ENCODE peak calls at places on chromosomes 2 and 18, in four cellular contexts. E is A549, D is heart right ventricle, K is PC-3. H is an unnamed sample.

GRCh38 chr2:218014706-218015685 is 12.2 kb upstream of the TNS1 start:
- DNase-seq in E (no peak), D (no peak), K (no peak), H (peak; percentile 35)

GRCh38 chr2:215711484-215712034 is 275.7 kb upstream of the FN1 start:
- DNase-seq in E (peak; percentile 48), D (peak; percentile 14), K (peak; percentile 95), H (peak; percentile 85)

GRCh38 chr18:64747803-64748202 is 598.9 kb upstream of the LINC00305 start:
- DNase-seq in E (no peak), D (no peak), K (no peak), H (no peak)

GRCh38 chr18:778194-779007 is 33.6 kb downstream of the YES1 start:
- DNase-seq in E (no peak), D (no peak), K (no peak), H (no peak)

GRCh38 chr18:58590231-58590630 is 38.7 kb downstream of the ALPK2 start:
- DNase-seq in E (no peak), D (no peak), K (no peak), H (peak; percentile 50)

GRCh38 chr18:62329676-62330454 is 4.8 kb downstream of the TNFRSF11A start:
- DNase-seq in E (no peak), D (peak; percentile 54), K (peak; percentile 95), H (peak; percentile 51)

GRCh38 chr2:47061989-47062678 is 93.0 kb downstream of the STPG4 start:
- DNase-seq in E (no peak), D (no peak), K (no peak), H (no peak)

GRCh38 chr2:117342415-117342814 is 472.1 kb upstream of the DDX18 start:
- DNase-seq in E (no peak), D (no peak), K (no peak), H (no peak)

GRCh38 chr2:1990724-1991123 is 246.4 kb upstream of the PXDN start:
- DNase-seq in E (peak; percentile 11), D (peak; percentile 62), K (no peak), H (no peak)

GRCh38 chr18:48892146-48892855 is 58.5 kb downstream of the SMAD7 start:
- DNase-seq in E (no peak), D (no peak), K (no peak), H (no peak)

DNA sequence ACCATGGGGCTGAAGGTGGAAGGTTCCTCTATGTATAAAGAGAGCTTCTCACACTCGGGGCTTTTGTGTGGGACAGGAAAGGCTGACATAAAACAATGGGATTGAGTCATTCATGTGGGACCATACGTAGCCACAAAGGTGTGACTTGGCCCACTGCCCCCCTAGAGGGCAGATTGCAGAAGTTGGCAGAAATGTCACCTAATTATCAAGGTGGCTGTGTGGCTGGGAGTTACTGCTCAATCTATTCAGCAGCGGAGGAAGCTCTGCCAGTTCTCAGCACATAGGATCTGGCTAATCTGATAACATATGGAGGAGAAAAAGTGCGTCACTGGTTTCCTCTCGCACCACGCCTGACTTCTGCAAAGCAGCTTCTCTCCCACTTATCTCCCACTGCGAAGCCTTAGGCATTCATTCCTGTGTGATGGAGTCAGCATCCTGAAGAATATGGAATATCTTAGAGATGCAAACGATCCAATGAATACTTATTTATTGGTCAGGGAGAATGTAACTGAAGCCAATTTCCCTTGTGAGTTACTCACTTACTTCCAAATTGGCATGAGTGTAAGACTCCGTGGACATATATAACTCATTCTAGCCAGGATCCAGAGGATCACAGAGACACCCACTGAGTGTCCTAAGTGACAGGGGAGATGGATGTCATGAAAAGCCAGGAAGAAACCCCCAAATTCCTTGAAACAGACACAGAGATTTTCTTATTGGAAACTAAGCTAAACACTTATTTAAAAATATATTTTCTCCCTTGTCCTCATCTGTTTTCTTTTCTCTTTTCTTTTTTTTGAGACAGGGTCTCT is 344.8 kb downstream of the TGIF1 start:
- DNase-seq in E (peak; percentile 66), D (peak; percentile 39), K (peak; percentile 91), H (no peak)
- H3K27ac ChIP-seq in E (peak overlapping the region; percentile 68), D (no peak overlapping the region), K (peak overlapping the region; percentile 55), H (no peak overlapping the region)

DNA sequence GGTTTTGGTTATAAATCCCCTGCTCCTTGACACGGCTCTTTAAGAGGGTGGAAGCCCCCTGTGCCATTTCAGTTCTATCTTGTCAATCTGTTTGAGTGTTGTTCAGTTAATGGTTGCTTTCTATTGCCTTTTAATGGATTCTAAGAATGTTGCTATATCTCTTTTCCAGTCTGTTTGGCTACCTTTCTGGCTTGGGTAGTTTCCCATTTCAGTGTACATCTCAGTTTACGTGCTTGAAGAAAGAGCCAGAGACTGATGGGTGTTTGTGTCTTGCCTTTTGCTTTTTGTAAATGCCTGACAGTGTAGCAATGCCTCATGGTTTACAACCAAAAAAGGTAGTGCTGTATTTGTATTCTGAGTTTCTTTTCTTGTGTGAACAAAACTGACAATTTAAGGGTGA is 45.3 kb downstream of the SPATS2L start:
- DNase-seq in E (no peak), D (no peak), K (no peak), H (no peak)
- H3K27ac ChIP-seq in E (no peak overlapping the region), D (no peak overlapping the region), K (no peak overlapping the region), H (peak overlapping the region; percentile 64)

GRCh38 chr18:2855560-2856350 is 8.9 kb downstream of the EMILIN2 start:
- DNase-seq in E (no peak), D (no peak), K (no peak), H (no peak)

GRCh38 chr18:2856499-2856898 is 9.7 kb downstream of the EMILIN2 start:
- DNase-seq in E (no peak), D (no peak), K (no peak), H (no peak)

GRCh38 chr18:2853926-2854664 is 7.3 kb downstream of the EMILIN2 start:
- DNase-seq in E (no peak), D (no peak), K (no peak), H (peak; percentile 23)

GRCh38 chr18:2854871-2855270 is 8.1 kb downstream of the EMILIN2 start:
- DNase-seq in E (no peak), D (no peak), K (no peak), H (peak; percentile 30)

GRCh38 chr18:2857491-2858063 is 10.8 kb downstream of the EMILIN2 start:
- DNase-seq in E (no peak), D (peak; percentile 71), K (no peak), H (peak; percentile 99)
- H3K27ac ChIP-seq in E (no peak overlapping the region), D (no peak overlapping the region), K (no peak overlapping the region), H (peak overlapping the region; percentile 98)

GRCh38 chr2:225612636-225613035 is 213.1 kb downstream of the NYAP2 start:
- DNase-seq in E (no peak), D (no peak), K (no peak), H (no peak)
- H3K27ac ChIP-seq in E (no peak overlapping the region), D (no peak overlapping the region), K (no peak overlapping the region), H (no peak overlapping the region)

DNA sequence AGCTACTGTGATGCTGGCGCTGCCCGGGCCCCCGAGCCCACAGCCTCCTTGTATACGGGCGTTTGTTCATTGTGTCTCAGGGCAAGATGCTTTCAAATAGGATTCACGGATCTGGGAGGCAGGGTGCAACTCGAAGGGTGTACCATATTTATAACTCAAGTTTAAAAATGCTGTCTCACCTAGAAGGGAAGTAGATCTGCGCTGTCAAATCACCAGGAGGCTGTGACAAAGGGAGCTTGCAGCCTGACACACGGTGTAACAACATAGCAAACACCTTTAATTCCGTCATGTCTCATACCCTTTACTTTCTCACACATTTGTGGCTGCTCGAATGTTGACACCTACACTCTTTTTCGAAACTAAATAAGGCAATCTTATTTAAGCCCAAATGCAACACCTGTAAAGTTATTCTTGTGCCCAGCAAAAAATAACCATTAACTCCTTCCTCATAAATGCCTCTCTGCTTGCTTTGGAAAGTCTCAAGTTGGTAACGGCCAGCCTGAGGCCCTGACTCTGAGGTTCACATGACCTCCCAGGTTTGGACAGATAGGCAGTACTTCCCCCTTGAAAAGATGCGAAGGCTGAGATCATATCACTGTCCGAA is 11.7 kb downstream of the ZEB2 start:
- DNase-seq in E (no peak), D (no peak), K (no peak), H (no peak)
- H3K27ac ChIP-seq in E (no peak overlapping the region), D (peak overlapping the region; percentile 99), K (no peak overlapping the region), H (peak overlapping the region; percentile 62)

DNA sequence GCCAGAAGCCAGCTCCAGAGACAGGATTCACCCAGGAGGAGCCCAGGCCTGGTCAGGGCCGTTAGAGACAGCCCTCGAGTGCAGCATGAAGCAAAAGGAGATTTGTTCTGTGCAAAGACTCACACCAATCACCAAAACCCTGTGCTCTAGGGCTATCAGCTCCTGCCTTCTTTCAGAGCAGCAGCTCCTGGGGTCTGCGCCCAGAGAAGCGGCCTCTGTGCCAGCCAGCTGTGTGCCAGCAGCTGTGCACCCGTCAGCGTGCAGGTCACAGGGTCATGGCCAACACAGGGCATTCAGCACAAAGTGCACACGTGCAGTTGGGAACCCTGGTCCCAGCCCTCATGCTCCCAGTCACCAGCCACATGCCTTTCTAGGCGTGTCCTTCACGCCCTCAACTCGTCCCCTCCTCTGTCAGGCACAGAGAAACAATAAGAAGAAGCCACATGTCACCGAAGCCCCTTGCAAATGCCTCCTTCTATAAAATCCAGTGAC is 49.3 kb downstream of the ZNF516 start:
- DNase-seq in E (no peak), D (no peak), K (no peak), H (no peak)
- H3K27ac ChIP-seq in E (peak overlapping the region; percentile 52), D (no peak overlapping the region), K (peak overlapping the region; percentile 33), H (peak overlapping the region; percentile 57)

DNA sequence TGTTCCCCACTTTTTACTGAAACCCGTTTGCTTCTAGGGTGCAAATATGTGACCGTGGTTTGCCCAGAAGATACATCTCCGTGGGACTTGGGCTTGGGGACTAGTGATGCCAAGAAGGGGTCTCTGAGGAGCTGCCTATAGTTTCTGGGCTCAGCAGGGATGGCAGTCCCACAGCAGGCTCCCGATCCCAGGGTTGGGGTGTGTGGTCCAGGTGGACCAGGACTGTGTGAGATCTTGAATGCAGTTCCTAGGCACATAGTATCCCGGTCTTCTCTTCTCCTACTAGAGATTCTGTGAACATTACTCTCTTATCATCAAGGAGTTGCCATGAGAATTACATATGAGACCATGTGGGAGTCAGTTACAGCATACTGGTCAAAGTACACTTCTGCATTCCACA is 435.8 kb upstream of the SPRED2 start:
- DNase-seq in E (no peak), D (no peak), K (no peak), H (no peak)
- H3K27ac ChIP-seq in E (no peak overlapping the region), D (no peak overlapping the region), K (no peak overlapping the region), H (no peak overlapping the region)

DNA sequence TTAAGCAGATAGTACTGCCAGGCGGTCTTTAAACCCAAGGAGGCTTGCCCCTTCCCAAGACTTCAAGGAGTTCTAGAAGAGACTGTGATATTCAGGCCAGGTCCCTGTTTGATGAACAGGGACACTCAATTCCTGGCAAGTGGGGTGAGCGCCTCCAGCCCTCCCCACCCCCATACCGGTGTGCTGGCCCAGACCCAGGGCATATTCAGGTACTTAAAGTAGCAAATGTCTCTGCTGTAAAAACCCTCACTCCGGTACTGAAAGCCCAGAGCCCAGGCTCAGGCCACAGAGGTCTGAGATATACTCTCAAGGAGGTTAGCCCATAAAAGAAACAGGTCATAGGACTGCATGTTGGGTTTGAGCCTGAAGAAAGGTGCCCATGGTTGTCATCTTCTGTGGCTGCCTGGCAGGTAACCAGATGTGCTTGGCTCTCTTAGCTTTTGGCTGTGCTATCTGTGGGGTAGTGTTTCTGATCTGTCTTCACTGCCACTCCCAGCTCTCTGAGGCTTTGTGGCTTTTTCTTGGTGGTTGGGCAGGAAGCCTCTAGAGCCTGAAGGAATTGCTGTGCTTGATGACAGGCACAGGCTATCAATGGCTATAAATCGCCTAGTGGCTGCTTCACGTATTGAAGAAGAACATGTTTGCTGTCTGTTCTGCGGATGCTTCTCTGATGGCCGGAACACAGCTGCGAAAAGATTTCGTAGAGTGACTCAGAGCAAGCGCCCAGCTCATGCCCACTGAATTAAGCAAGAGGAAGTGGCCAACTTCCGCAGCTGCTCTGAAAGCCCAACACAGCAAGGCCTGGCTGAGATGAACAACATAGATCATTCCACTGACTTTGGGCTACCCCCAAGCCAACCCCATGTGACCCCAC is 63.3 kb upstream of the ALPP start:
- DNase-seq in E (no peak), D (peak; percentile 49), K (peak; percentile 31), H (no peak)
- H3K27ac ChIP-seq in E (no peak overlapping the region), D (no peak overlapping the region), K (no peak overlapping the region), H (no peak overlapping the region)